ENCODE peak calls at places on chromosome 19, in six cellular contexts. One of them, this sample, is unnamed.

GRCh38 chr19:55678121-55678671 is 3.2 kb downstream of the EPN1 start:
- DNase-seq in stimulated activated CD8-positive, alpha-beta memory T cell treated with anti-CD3 and anti-CD28 coated beads, Interleukin-4, amount 100 ng/mL, for 4 hours: no peak
- DNase-seq in neural crest cell: no peak
- DNase-seq in heart left ventricle: no peak
- DNase-seq in cardiac fibroblast: no peak
- DNase-seq in stimulated activated CD4-positive, alpha-beta T cell treated with anti-CD3 and anti-CD28 coated beads, Interleukin-1b, Interleukin-23, amount 100 ng/mL, for 24 hours: no peak
- DNase-seq in this sample: no peak

GRCh38 chr19:20321139-20321656 is 154.2 kb downstream of the ZNF486 start:
- DNase-seq in stimulated activated CD8-positive, alpha-beta memory T cell treated with anti-CD3 and anti-CD28 coated beads, Interleukin-4, amount 100 ng/mL, for 4 hours: no peak
- DNase-seq in heart left ventricle: no peak
- DNase-seq in stimulated activated CD4-positive, alpha-beta T cell treated with anti-CD3 and anti-CD28 coated beads, Interleukin-1b, Interleukin-23, amount 100 ng/mL, for 24 hours: no peak
- DNase-seq in neural crest cell: no peak
- DNase-seq in cardiac fibroblast: no peak
- DNase-seq in this sample: no peak

GRCh38 chr19:16365300-16365996 is 40.8 kb downstream of the KLF2 start:
- DNase-seq in heart left ventricle: no peak
- DNase-seq in stimulated activated CD8-positive, alpha-beta memory T cell treated with anti-CD3 and anti-CD28 coated beads, Interleukin-4, amount 100 ng/mL, for 4 hours: no peak
- DNase-seq in stimulated activated CD4-positive, alpha-beta T cell treated with anti-CD3 and anti-CD28 coated beads, Interleukin-1b, Interleukin-23, amount 100 ng/mL, for 24 hours: no peak
- DNase-seq in neural crest cell: no peak
- DNase-seq in cardiac fibroblast: no peak
- DNase-seq in this sample: no peak

GRCh38 chr19:55697698-55698097 is 22.7 kb downstream of the EPN1 start:
- DNase-seq in stimulated activated CD8-positive, alpha-beta memory T cell treated with anti-CD3 and anti-CD28 coated beads, Interleukin-4, amount 100 ng/mL, for 4 hours: no peak
- DNase-seq in neural crest cell: no peak
- DNase-seq in stimulated activated CD4-positive, alpha-beta T cell treated with anti-CD3 and anti-CD28 coated beads, Interleukin-1b, Interleukin-23, amount 100 ng/mL, for 24 hours: no peak
- DNase-seq in cardiac fibroblast: no peak
- DNase-seq in heart left ventricle: no peak
- DNase-seq in this sample: no peak

GRCh38 chr19:3985643-3986259 is 488 bp upstream of the EEF2 start:
- DNase-seq in neural crest cell: no peak
- DNase-seq in cardiac fibroblast: no peak
- DNase-seq in stimulated activated CD8-positive, alpha-beta memory T cell treated with anti-CD3 and anti-CD28 coated beads, Interleukin-4, amount 100 ng/mL, for 4 hours: no peak
- DNase-seq in stimulated activated CD4-positive, alpha-beta T cell treated with anti-CD3 and anti-CD28 coated beads, Interleukin-1b, Interleukin-23, amount 100 ng/mL, for 24 hours: no peak
- DNase-seq in heart left ventricle: no peak
- DNase-seq in this sample: no peak

GRCh38 chr19:51607920-51608562 is 22.2 kb downstream of the SIGLEC5 start:
- DNase-seq in stimulated activated CD8-positive, alpha-beta memory T cell treated with anti-CD3 and anti-CD28 coated beads, Interleukin-4, amount 100 ng/mL, for 4 hours: peak
- DNase-seq in heart left ventricle: peak
- DNase-seq in cardiac fibroblast: peak
- DNase-seq in stimulated activated CD4-positive, alpha-beta T cell treated with anti-CD3 and anti-CD28 coated beads, Interleukin-1b, Interleukin-23, amount 100 ng/mL, for 24 hours: peak
- DNase-seq in neural crest cell: peak
- DNase-seq in this sample: peak

GRCh38 chr19:33302974-33303790 is 848 bp upstream of the CEBPA start:
- DNase-seq in stimulated activated CD8-positive, alpha-beta memory T cell treated with anti-CD3 and anti-CD28 coated beads, Interleukin-4, amount 100 ng/mL, for 4 hours: no peak
- DNase-seq in cardiac fibroblast: peak
- DNase-seq in neural crest cell: peak
- DNase-seq in stimulated activated CD4-positive, alpha-beta T cell treated with anti-CD3 and anti-CD28 coated beads, Interleukin-1b, Interleukin-23, amount 100 ng/mL, for 24 hours: no peak
- DNase-seq in heart left ventricle: peak
- DNase-seq in this sample: peak

GRCh38 chr19:33063356-33064116 is 1.2 kb downstream of the RHPN2 start:
- DNase-seq in stimulated activated CD4-positive, alpha-beta T cell treated with anti-CD3 and anti-CD28 coated beads, Interleukin-1b, Interleukin-23, amount 100 ng/mL, for 24 hours: no peak
- DNase-seq in cardiac fibroblast: peak
- DNase-seq in stimulated activated CD8-positive, alpha-beta memory T cell treated with anti-CD3 and anti-CD28 coated beads, Interleukin-4, amount 100 ng/mL, for 4 hours: no peak
- DNase-seq in heart left ventricle: peak
- DNase-seq in neural crest cell: no peak
- DNase-seq in this sample: peak

GRCh38 chr19:6740589-6741348 is 1.3 kb downstream of the TRIP10 start:
- DNase-seq in neural crest cell: peak
- DNase-seq in cardiac fibroblast: peak
- DNase-seq in heart left ventricle: peak
- DNase-seq in stimulated activated CD8-positive, alpha-beta memory T cell treated with anti-CD3 and anti-CD28 coated beads, Interleukin-4, amount 100 ng/mL, for 4 hours: no peak
- DNase-seq in stimulated activated CD4-positive, alpha-beta T cell treated with anti-CD3 and anti-CD28 coated beads, Interleukin-1b, Interleukin-23, amount 100 ng/mL, for 24 hours: no peak
- DNase-seq in this sample: peak

GRCh38 chr19:47075941-47076340 is 27.5 kb upstream of the TMEM160 start:
- DNase-seq in cardiac fibroblast: no peak
- DNase-seq in stimulated activated CD8-positive, alpha-beta memory T cell treated with anti-CD3 and anti-CD28 coated beads, Interleukin-4, amount 100 ng/mL, for 4 hours: no peak
- DNase-seq in heart left ventricle: no peak
- DNase-seq in stimulated activated CD4-positive, alpha-beta T cell treated with anti-CD3 and anti-CD28 coated beads, Interleukin-1b, Interleukin-23, amount 100 ng/mL, for 24 hours: no peak
- DNase-seq in neural crest cell: no peak
- DNase-seq in this sample: no peak

GRCh38 chr19:11019262-11019661 is 58.4 kb downstream of the SMARCA4 start:
- DNase-seq in stimulated activated CD4-positive, alpha-beta T cell treated with anti-CD3 and anti-CD28 coated beads, Interleukin-1b, Interleukin-23, amount 100 ng/mL, for 24 hours: no peak
- DNase-seq in cardiac fibroblast: no peak
- DNase-seq in neural crest cell: no peak
- DNase-seq in stimulated activated CD8-positive, alpha-beta memory T cell treated with anti-CD3 and anti-CD28 coated beads, Interleukin-4, amount 100 ng/mL, for 4 hours: no peak
- DNase-seq in heart left ventricle: no peak
- DNase-seq in this sample: no peak

GRCh38 chr19:54430306-54431254 is 15.3 kb downstream of the TTYH1 start:
- DNase-seq in stimulated activated CD4-positive, alpha-beta T cell treated with anti-CD3 and anti-CD28 coated beads, Interleukin-1b, Interleukin-23, amount 100 ng/mL, for 24 hours: peak
- DNase-seq in heart left ventricle: peak
- DNase-seq in cardiac fibroblast: peak
- DNase-seq in stimulated activated CD8-positive, alpha-beta memory T cell treated with anti-CD3 and anti-CD28 coated beads, Interleukin-4, amount 100 ng/mL, for 4 hours: peak
- DNase-seq in neural crest cell: peak
- DNase-seq in this sample: peak

GRCh38 chr19:30792561-30793505 is 420.6 kb downstream of the ZNF536 start:
- DNase-seq in neural crest cell: no peak
- DNase-seq in cardiac fibroblast: no peak
- DNase-seq in heart left ventricle: no peak
- DNase-seq in stimulated activated CD8-positive, alpha-beta memory T cell treated with anti-CD3 and anti-CD28 coated beads, Interleukin-4, amount 100 ng/mL, for 4 hours: no peak
- DNase-seq in stimulated activated CD4-positive, alpha-beta T cell treated with anti-CD3 and anti-CD28 coated beads, Interleukin-1b, Interleukin-23, amount 100 ng/mL, for 24 hours: no peak
- DNase-seq in this sample: no peak

GRCh38 chr19:37329686-37330085 is 41.2 kb upstream of the ZNF527 start:
- DNase-seq in stimulated activated CD8-positive, alpha-beta memory T cell treated with anti-CD3 and anti-CD28 coated beads, Interleukin-4, amount 100 ng/mL, for 4 hours: no peak
- DNase-seq in stimulated activated CD4-positive, alpha-beta T cell treated with anti-CD3 and anti-CD28 coated beads, Interleukin-1b, Interleukin-23, amount 100 ng/mL, for 24 hours: no peak
- DNase-seq in heart left ventricle: no peak
- DNase-seq in cardiac fibroblast: peak
- DNase-seq in neural crest cell: no peak
- DNase-seq in this sample: peak